ENCODE peak calls at places on chromosomes 7 and 10, in five cellular contexts. Q, O, I, S and B are unnamed samples.

GRCh38 chr10:104340099-104340594 is 1.9 kb upstream of the ITPRIP start:
- DNase-seq in Q (no peak), O (no peak), I (no peak), S (no peak), B (no peak)

GRCh38 chr7:79570904-79571303 is 117.4 kb upstream of the MAGI2 start:
- DNase-seq in Q (no peak), O (no peak), I (no peak), S (no peak), B (no peak)

GRCh38 chr7:95687759-95688343 is 84.5 kb upstream of the DYNC1I1 start:
- DNase-seq in Q (no peak), O (no peak), I (peak; percentile 29), S (peak; percentile 44), B (no peak)

GRCh38 chr7:37853468-37853867 is 5.1 kb downstream of the NME8 start:
- DNase-seq in Q (no peak), O (no peak), I (peak; percentile 6), S (peak; percentile 12), B (no peak)

GRCh38 chr10:28991326-28991725 is 297.5 kb upstream of the LYZL1 start:
- DNase-seq in Q (peak; percentile 53), O (no peak), I (no peak), S (peak; percentile 30), B (no peak)

GRCh38 chr7:104267701-104268368 is 60.0 kb upstream of the ORC5 start:
- DNase-seq in Q (no peak), O (no peak), I (peak; percentile 28), S (peak; percentile 4), B (no peak)

GRCh38 chr10:28631896-28632596 is 45.3 kb upstream of the BAMBI start:
- DNase-seq in Q (no peak), O (no peak), I (no peak), S (peak; percentile 13), B (no peak)

GRCh38 chr7:135512135-135512887 is 2.4 kb upstream of the CNOT4 start:
- DNase-seq in Q (no peak), O (no peak), I (peak; percentile 68), S (peak; percentile 78), B (no peak)

GRCh38 chr10:80484243-80484642 is 30.1 kb downstream of the TSPAN14 start:
- DNase-seq in Q (no peak), O (peak; percentile 5), I (no peak), S (no peak), B (no peak)

GRCh38 chr10:49617281-49618020 is 3.6 kb downstream of the CHAT start:
- DNase-seq in Q (no peak), O (no peak), I (no peak), S (no peak), B (peak; percentile 45)

GRCh38 chr10:2477154-2477553 is 590.2 kb upstream of the PFKP start:
- DNase-seq in Q (no peak), O (no peak), I (no peak), S (no peak), B (no peak)

GRCh38 chr10:28879875-28880381 is 202.6 kb downstream of the BAMBI start:
- DNase-seq in Q (no peak), O (no peak), I (peak; percentile 15), S (no peak), B (no peak)

GRCh38 chr10:121189092-121189491 is 337.9 kb downstream of the WDR11 start:
- DNase-seq in Q (no peak), O (no peak), I (no peak), S (no peak), B (no peak)

GRCh38 chr7:104106106-104106505 is 101.7 kb downstream of the ORC5 start:
- DNase-seq in Q (no peak), O (no peak), I (peak; percentile 15), S (peak; percentile 27), B (no peak)

GRCh38 chr7:121167971-121168370 is 160.8 kb upstream of the WNT16 start:
- DNase-seq in Q (no peak), O (no peak), I (no peak), S (no peak), B (no peak)

GRCh38 chr7:1323178-1324027 is 90.7 kb downstream of the UNCX start:
- DNase-seq in Q (no peak), O (no peak), I (no peak), S (no peak), B (no peak)

GRCh38 chr10:24196426-24197039 is 12.4 kb upstream of the KIAA1217 start:
- DNase-seq in Q (peak; percentile 69), O (peak; percentile 79), I (peak; percentile 44), S (peak; percentile 74), B (peak; percentile 81)

GRCh38 chr10:59708816-59709471 is 706 bp downstream of the SLC16A9 start:
- DNase-seq in Q (no peak), O (peak; percentile 49), I (peak; percentile 2), S (no peak), B (peak; percentile 58)

GRCh38 chr10:43390333-43390732 is 18.7 kb downstream of the HNRNPF start:
- DNase-seq in Q (no peak), O (no peak), I (no peak), S (no peak), B (peak; percentile 2)

GRCh38 chr10:43393606-43394360 is 15.2 kb downstream of the HNRNPF start:
- DNase-seq in Q (no peak), O (no peak), I (no peak), S (no peak), B (peak; percentile 13)

GRCh38 chr10:43394868-43395267 is 14.1 kb downstream of the HNRNPF start:
- DNase-seq in Q (no peak), O (no peak), I (no peak), S (no peak), B (peak; percentile 53)

GRCh38 chr10:43390791-43391190 is 18.2 kb downstream of the HNRNPF start:
- DNase-seq in Q (no peak), O (no peak), I (peak; percentile 30), S (peak; percentile 42), B (peak; percentile 52)

GRCh38 chr10:43392757-43393156 is 16.2 kb downstream of the HNRNPF start:
- DNase-seq in Q (no peak), O (no peak), I (no peak), S (no peak), B (peak; percentile 14)
- TF ChIP-seq POLR2A in Q (no peak), O (no peak), I (no peak), S (no peak), B (no peak)

DNA sequence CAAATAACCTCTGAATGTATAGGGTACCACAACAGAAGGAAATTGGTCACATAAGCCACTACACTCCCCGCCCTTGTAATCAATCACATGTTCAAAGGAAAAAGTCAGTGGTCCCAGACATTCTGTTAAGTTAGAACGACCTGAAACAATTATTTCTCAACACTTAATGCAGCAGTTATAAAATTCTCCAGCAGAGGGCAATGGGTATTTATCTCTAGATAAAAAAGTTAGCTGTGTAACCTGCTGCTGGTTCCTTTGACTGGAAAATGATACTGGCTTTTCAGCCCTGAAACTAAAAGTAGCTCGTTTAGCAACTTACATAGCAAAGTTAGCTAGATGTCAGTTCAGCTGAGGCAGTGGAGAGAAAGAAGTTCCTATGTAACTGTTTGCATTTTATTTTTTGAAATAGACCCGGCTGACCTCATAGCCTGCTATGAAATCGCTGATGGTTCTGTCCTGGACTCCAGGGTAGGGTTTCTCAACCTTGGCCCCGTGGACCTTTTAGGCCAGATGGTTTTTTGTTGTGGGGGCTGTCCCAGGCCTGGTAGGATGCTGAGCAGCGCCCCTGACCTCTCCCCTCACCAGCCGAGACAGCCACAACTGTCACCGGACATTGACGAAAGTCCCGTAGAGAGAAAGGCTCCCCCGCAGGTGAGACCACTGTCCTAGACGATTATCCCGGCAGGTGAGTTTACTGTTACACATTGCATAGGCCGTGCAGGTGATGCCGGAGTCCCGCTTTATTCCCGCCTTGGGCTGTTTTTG is 40.2 kb upstream of the PROSER2 start:
- DNase-seq in Q (no peak), O (no peak), I (peak; percentile 64), S (peak; percentile 71), B (no peak)
- TF ChIP-seq CTCF in Q (peak; percentile 53), O (peak; percentile 75), I (peak; percentile 45), S (peak; percentile 60), B (peak; percentile 61)

GRCh38 chr7:107940146-107940489 is 49.1 kb downstream of the DLD start:
- DNase-seq in Q (no peak), O (no peak), I (no peak), S (no peak), B (no peak)
- TF ChIP-seq POLR2AphosphoS5 in Q (no peak), O (no peak), I (no peak), S (no peak), B (no peak)

DNA sequence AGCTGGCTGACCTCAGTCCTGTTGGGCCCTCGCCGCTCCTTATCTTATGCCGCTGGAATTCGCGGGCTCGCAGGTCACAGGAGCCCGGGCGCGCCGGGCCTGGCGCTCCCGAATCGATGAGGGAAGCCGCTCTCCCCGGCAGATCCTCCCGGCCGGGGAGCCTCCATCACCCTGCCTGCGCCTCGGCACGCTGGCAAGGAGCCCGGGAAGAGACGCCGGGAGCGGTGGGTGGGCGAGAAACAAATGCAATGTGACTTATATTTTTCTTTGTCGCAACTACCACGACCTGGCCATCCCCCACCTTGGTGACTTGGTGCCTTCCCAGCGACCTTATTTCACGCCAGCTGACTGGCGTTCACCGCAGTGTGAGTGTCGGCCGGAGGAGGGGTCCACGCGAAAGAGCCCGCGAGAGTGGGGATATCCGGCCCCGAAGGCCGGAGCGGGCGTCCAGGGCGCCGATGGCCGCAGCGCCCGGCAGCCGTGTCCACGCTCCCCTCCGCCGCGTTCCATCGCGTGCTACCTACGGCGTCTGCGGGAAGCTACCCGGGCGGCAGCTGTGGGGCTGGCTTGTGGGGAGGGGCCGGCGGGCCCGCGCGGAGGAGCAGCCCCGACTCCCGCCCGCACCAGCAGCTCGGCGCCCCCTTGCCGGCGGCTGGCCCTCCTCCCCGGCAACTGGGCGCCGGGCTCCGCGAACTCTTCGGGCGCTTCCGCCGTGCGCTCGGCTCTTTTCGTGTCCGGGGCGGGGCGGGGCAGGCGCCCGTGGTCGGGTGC is 494 bp upstream of the BMPR1A start:
- DNase-seq in Q (peak; percentile 51), O (peak; percentile 93), I (no peak), S (peak; percentile 83), B (peak; percentile 95)
- TF ChIP-seq POLR2A in Q (no peak), O (peak; percentile 84), I (no peak), S (peak; percentile 74), B (peak; percentile 30)

GRCh38 chr10:119643306-119644214 is 7.6 kb upstream of the BAG3 start:
- DNase-seq in Q (no peak), O (no peak), I (no peak), S (peak; percentile 47), B (no peak)
- TF ChIP-seq CTCF in Q (no peak), O (no peak), I (no peak), S (peak; percentile 65), B (no peak)

GRCh38 chr10:71969929-71970328 is 5.7 kb downstream of the CHST3 start:
- DNase-seq in Q (no peak), O (no peak), I (no peak), S (no peak), B (no peak)

GRCh38 chr10:71971311-71971731 is 7.1 kb downstream of the CHST3 start:
- DNase-seq in Q (no peak), O (no peak), I (no peak), S (no peak), B (no peak)

GRCh38 chr10:71968553-71969474 is 4.6 kb downstream of the CHST3 start:
- DNase-seq in Q (no peak), O (no peak), I (no peak), S (no peak), B (peak; percentile 58)

GRCh38 chr10:71970869-71971268 is 6.7 kb downstream of the CHST3 start:
- DNase-seq in Q (no peak), O (no peak), I (no peak), S (no peak), B (peak; percentile 53)

DNA sequence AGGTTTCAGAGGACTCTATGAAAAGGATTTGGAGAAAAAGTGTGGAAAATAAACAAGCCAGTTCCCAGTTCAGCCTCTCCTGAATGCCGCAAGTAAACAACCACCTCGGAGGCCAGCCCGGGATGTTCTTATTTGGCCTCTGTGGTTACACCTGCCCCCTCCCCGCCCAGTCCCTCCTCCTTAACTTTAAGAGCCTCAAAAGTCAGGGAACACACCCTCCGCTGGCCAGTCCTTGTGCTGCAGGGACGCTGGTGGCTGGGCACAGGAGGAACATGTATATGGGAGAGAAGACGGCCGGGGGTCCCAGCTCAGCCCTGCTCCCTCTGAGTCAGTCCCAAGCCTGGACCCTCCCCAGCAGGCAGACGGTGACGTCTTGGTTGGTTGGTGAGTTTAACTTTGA is 6.1 kb downstream of the CHST3 start:
- DNase-seq in Q (peak; percentile 79), O (no peak), I (no peak), S (no peak), B (peak; percentile 75)
- TF ChIP-seq POLR2AphosphoS5 in Q (no peak), O (no peak), I (no peak), S (no peak), B (no peak)